ENCODE peak calls at places on chromosomes 3 and 15, in five cellular contexts. One of them, this sample, is unnamed.

GRCh38 chr3:43369404-43370345 is 83.3 kb downstream of the SNRK start:
- DNase-seq in GM04503: no peak
- DNase-seq in iris pigment epithelial cell: no peak
- DNase-seq in GM20000: no peak
- DNase-seq in fibroblast of mammary gland: no peak
- DNase-seq in this sample: no peak

GRCh38 chr3:190059242-190059590 is 61.5 kb downstream of the P3H2 start:
- DNase-seq in iris pigment epithelial cell: peak
- DNase-seq in fibroblast of mammary gland: peak
- DNase-seq in GM04503: no peak
- DNase-seq in GM20000: no peak
- DNase-seq in this sample: no peak

GRCh38 chr15:101038327-101039003 is 119.3 kb downstream of the LRRK1 start:
- DNase-seq in fibroblast of mammary gland: no peak
- DNase-seq in iris pigment epithelial cell: no peak
- DNase-seq in GM04503: no peak
- DNase-seq in GM20000: no peak
- DNase-seq in this sample: no peak

GRCh38 chr15:93018574-93018973 is 70.4 kb downstream of the RGMA start:
- DNase-seq in GM04503: no peak
- DNase-seq in fibroblast of mammary gland: peak
- DNase-seq in iris pigment epithelial cell: no peak
- DNase-seq in GM20000: no peak
- DNase-seq in this sample: no peak

GRCh38 chr15:41971893-41972340 is 440 bp downstream of the EHD4 start:
- DNase-seq in fibroblast of mammary gland: no peak
- DNase-seq in GM20000: peak
- DNase-seq in iris pigment epithelial cell: no peak
- DNase-seq in GM04503: no peak
- DNase-seq in this sample: no peak

GRCh38 chr15:98525625-98526024 is 122.7 kb upstream of the IGF1R start:
- DNase-seq in iris pigment epithelial cell: peak
- DNase-seq in GM04503: no peak
- DNase-seq in fibroblast of mammary gland: no peak
- DNase-seq in GM20000: no peak
- DNase-seq in this sample: no peak

GRCh38 chr3:5014431-5014830 is 35.2 kb downstream of the BHLHE40 start:
- DNase-seq in fibroblast of mammary gland: no peak
- DNase-seq in GM04503: no peak
- DNase-seq in GM20000: no peak
- DNase-seq in iris pigment epithelial cell: no peak
- DNase-seq in this sample: no peak

GRCh38 chr15:74523982-74524381 is 17.0 kb upstream of the ARID3B start:
- DNase-seq in GM20000: no peak
- DNase-seq in GM04503: no peak
- DNase-seq in iris pigment epithelial cell: no peak
- DNase-seq in fibroblast of mammary gland: peak
- DNase-seq in this sample: no peak

GRCh38 chr15:40843885-40844542 is at the start of gene SPINT1:
- DNase-seq in GM20000: peak
- DNase-seq in iris pigment epithelial cell: no peak
- DNase-seq in fibroblast of mammary gland: no peak
- DNase-seq in GM04503: no peak
- DNase-seq in this sample: no peak

GRCh38 chr15:31358957-31359721 is 32.5 kb downstream of the KLF13 start:
- DNase-seq in fibroblast of mammary gland: no peak
- DNase-seq in iris pigment epithelial cell: no peak
- DNase-seq in GM04503: no peak
- DNase-seq in GM20000: no peak
- DNase-seq in this sample: no peak

GRCh38 chr3:150370982-150371381 is 37.1 kb upstream of the TSC22D2 start:
- DNase-seq in GM20000: no peak
- DNase-seq in iris pigment epithelial cell: peak
- DNase-seq in GM04503: no peak
- DNase-seq in fibroblast of mammary gland: no peak
- DNase-seq in this sample: no peak

GRCh38 chr3:99499235-99499798 is 139.1 kb upstream of the COL8A1 start:
- DNase-seq in fibroblast of mammary gland: peak
- DNase-seq in GM20000: peak
- DNase-seq in GM04503: no peak
- DNase-seq in iris pigment epithelial cell: peak
- DNase-seq in this sample: no peak

GRCh38 chr3:49012441-49013017 is 5.3 kb downstream of the WDR6 start:
- DNase-seq in iris pigment epithelial cell: no peak
- DNase-seq in GM04503: no peak
- DNase-seq in fibroblast of mammary gland: no peak
- DNase-seq in GM20000: no peak
- DNase-seq in this sample: no peak

GRCh38 chr3:184366619-184367321 is 5.3 kb downstream of the POLR2H start:
- DNase-seq in GM04503: no peak
- DNase-seq in iris pigment epithelial cell: peak
- DNase-seq in GM20000: no peak
- DNase-seq in fibroblast of mammary gland: peak
- DNase-seq in this sample: no peak

GRCh38 chr3:125125822-125126245 is 70.0 kb upstream of the HEG1 start:
- DNase-seq in GM04503: peak
- DNase-seq in iris pigment epithelial cell: peak
- DNase-seq in GM20000: no peak
- DNase-seq in fibroblast of mammary gland: peak
- DNase-seq in this sample: peak

GRCh38 chr15:22980189-22981136 is at the start of gene CYFIP1:
- DNase-seq in GM20000: peak
- DNase-seq in fibroblast of mammary gland: peak
- DNase-seq in GM04503: no peak
- DNase-seq in iris pigment epithelial cell: peak
- DNase-seq in this sample: peak

GRCh38 chr3:102747611-102748010 is 312.8 kb downstream of the ZPLD1 start:
- DNase-seq in fibroblast of mammary gland: no peak
- DNase-seq in GM20000: no peak
- DNase-seq in iris pigment epithelial cell: no peak
- DNase-seq in GM04503: no peak
- DNase-seq in this sample: no peak

GRCh38 chr3:113132571-113132996 is 78.8 kb upstream of the BOC start:
- DNase-seq in fibroblast of mammary gland: peak
- DNase-seq in iris pigment epithelial cell: peak
- DNase-seq in GM20000: no peak
- DNase-seq in GM04503: peak
- DNase-seq in this sample: peak

GRCh38 chr3:172152869-172153268 is 113.5 kb downstream of the FNDC3B start:
- DNase-seq in iris pigment epithelial cell: peak
- DNase-seq in GM20000: no peak
- DNase-seq in fibroblast of mammary gland: peak
- DNase-seq in GM04503: no peak
- DNase-seq in this sample: no peak

GRCh38 chr15:70853855-70854668 is at the start of gene LARP6:
- DNase-seq in fibroblast of mammary gland: no peak
- DNase-seq in iris pigment epithelial cell: no peak
- DNase-seq in GM20000: peak
- DNase-seq in GM04503: no peak
- DNase-seq in this sample: no peak

GRCh38 chr15:57320543-57321220 is 55.6 kb upstream of the CGNL1 start:
- DNase-seq in GM20000: no peak
- DNase-seq in iris pigment epithelial cell: peak
- DNase-seq in GM04503: no peak
- DNase-seq in fibroblast of mammary gland: peak
- DNase-seq in this sample: peak

GRCh38 chr3:9817437-9817836 is 7.4 kb downstream of the TTLL3 start:
- DNase-seq in GM04503: no peak
- DNase-seq in fibroblast of mammary gland: no peak
- DNase-seq in GM20000: no peak
- DNase-seq in iris pigment epithelial cell: no peak
- DNase-seq in this sample: no peak

GRCh38 chr3:107525101-107525953 is 2.6 kb downstream of the BBX start:
- DNase-seq in GM20000: peak
- DNase-seq in GM04503: no peak
- DNase-seq in fibroblast of mammary gland: peak
- DNase-seq in iris pigment epithelial cell: peak
- DNase-seq in this sample: no peak

GRCh38 chr3:172241385-172241784 is 202.0 kb downstream of the FNDC3B start:
- DNase-seq in iris pigment epithelial cell: peak
- DNase-seq in GM04503: no peak
- DNase-seq in fibroblast of mammary gland: peak
- DNase-seq in GM20000: no peak
- DNase-seq in this sample: no peak

GRCh38 chr3:40920041-40920440 is 279.3 kb upstream of the CTNNB1 start:
- DNase-seq in fibroblast of mammary gland: peak
- DNase-seq in iris pigment epithelial cell: peak
- DNase-seq in GM20000: no peak
- DNase-seq in GM04503: no peak
- DNase-seq in this sample: no peak

GRCh38 chr3:12629560-12629959 is 34.4 kb downstream of the RAF1 start:
- DNase-seq in iris pigment epithelial cell: peak
- DNase-seq in GM04503: peak
- DNase-seq in fibroblast of mammary gland: peak
- DNase-seq in GM20000: no peak
- DNase-seq in this sample: no peak